ENCODE peak calls at places on chromosomes 4 and X, in eight cellular contexts. N, E, W, J, M, I, Q and U are unnamed samples. For H3K4me1 and H3K36me3, the result is how much of the 10 kb centered on the place peaks cover.

GRCh38 chrX:97306771-97307470 is 423.2 kb downstream of the RPA4 start:
- DNase-seq in N (no peak), E (no peak), W (no peak), J (no peak), M (no peak), I (no peak), Q (no peak), U (no peak)

GRCh38 chr4:75248770-75249467 is 265.3 kb downstream of the RCHY1 start:
- DNase-seq in N (no peak), E (no peak), W (no peak), J (no peak), M (no peak), I (no peak), Q (no peak), U (peak)

GRCh38 chr4:169099775-169100180 is 89.7 kb upstream of the CBR4 start:
- DNase-seq in N (no peak), E (no peak), W (no peak), J (no peak), M (no peak), I (no peak), Q (no peak), U (no peak)

GRCh38 chrX:8849945-8850344 is 48.8 kb upstream of the FAM9A start:
- DNase-seq in N (no peak), E (no peak), W (no peak), J (no peak), M (no peak), I (no peak), Q (no peak), U (no peak)

GRCh38 chr4:153205757-153206156 is 1.5 kb downstream of the TRIM2 start:
- DNase-seq in N (peak), E (peak), W (no peak), J (peak), M (peak), I (peak), Q (no peak), U (peak)

GRCh38 chr4:103032575-103032974 is 13.1 kb upstream of the SLC9B1 start:
- DNase-seq in N (peak), E (peak), W (no peak), J (no peak), M (peak), I (no peak), Q (no peak), U (peak)

GRCh38 chrX:13703589-13703988 is 14.7 kb downstream of the RAB9A start:
- DNase-seq in N (no peak), E (no peak), W (no peak), J (no peak), M (no peak), I (no peak), Q (no peak), U (no peak)

GRCh38 chr4:6195602-6196319 is 4.6 kb downstream of the JAKMIP1 start:
- DNase-seq in N (no peak), E (no peak), W (no peak), J (no peak), M (no peak), I (no peak), Q (no peak), U (no peak)

GRCh38 chr4:166502660-166503059 is 629.6 kb downstream of the TLL1 start:
- DNase-seq in N (no peak), E (no peak), W (no peak), J (no peak), M (no peak), I (no peak), Q (no peak), U (no peak)

GRCh38 chr4:176838611-176839411 is 46.1 kb upstream of the VEGFC start:
- DNase-seq in N (no peak), E (no peak), W (no peak), J (no peak), M (no peak), I (no peak), Q (no peak), U (no peak)

GRCh38 chr4:27010334-27010940 is 149.8 kb downstream of the STIM2 start:
- DNase-seq in N (peak), E (peak), W (peak), J (peak), M (peak), I (peak), Q (peak), U (peak)

GRCh38 chr4:78310056-78310731 is 241.4 kb upstream of the ANXA3 start:
- DNase-seq in N (no peak), E (no peak), W (no peak), J (no peak), M (no peak), I (no peak), Q (no peak), U (no peak)

GRCh38 chr4:131638776-131639175 is 1510.3 kb upstream of the PCDH10 start:
- DNase-seq in N (no peak), E (no peak), W (no peak), J (no peak), M (no peak), I (no peak), Q (no peak), U (no peak)

GRCh38 chr4:131632877-131633276 is 1516.2 kb upstream of the PCDH10 start:
- DNase-seq in N (no peak), E (no peak), W (no peak), J (no peak), M (no peak), I (no peak), Q (no peak), U (no peak)

DNA sequence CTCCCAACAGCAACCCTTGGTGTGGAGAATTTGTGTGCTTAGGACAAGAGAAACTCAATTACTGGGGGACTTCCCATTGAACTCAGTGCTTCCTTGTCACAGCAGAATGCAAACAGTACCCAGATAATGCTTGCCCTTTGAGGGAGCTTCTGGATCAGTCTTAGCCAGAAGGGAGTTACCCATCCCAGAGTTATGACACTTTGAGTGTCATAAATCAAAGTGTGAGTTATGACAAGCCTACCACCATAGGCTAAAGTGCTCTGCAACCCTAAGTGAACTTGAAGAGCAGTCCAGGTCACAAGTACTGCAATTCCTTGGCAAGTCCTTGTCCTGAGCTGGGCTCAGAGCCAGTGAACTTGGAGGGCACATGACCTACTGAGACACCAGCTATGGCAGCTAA is 1513.9 kb upstream of the PCDH10 start:
- DNase-seq in N (no peak), E (no peak), W (no peak), J (no peak), M (no peak), I (no peak), Q (no peak), U (no peak)
- H3K27ac ChIP-seq in N (no peak), E (no peak), W (no peak), J (no peak), M (no peak), I (no peak), Q (no peak), U (no peak)

GRCh38 chrX:25860322-25860721 is 277.8 kb upstream of the MAGEB18 start:
- DNase-seq in N (no peak), E (no peak), W (no peak), J (no peak), M (no peak), I (no peak), Q (peak), U (no peak)

GRCh38 chrX:25853002-25853479 is 285.1 kb upstream of the MAGEB18 start:
- DNase-seq in N (no peak), E (no peak), W (no peak), J (no peak), M (no peak), I (no peak), Q (no peak), U (no peak)

GRCh38 chrX:25858273-25858880 is 279.8 kb upstream of the MAGEB18 start:
- DNase-seq in N (no peak), E (no peak), W (no peak), J (no peak), M (no peak), I (no peak), Q (no peak), U (no peak)
- H3K4me1 ChIP-seq in N (under half), E (under half), W (under half), J (under half), M (under half), I (under half), Q (under half), U (under half)

GRCh38 chrX:21990812-21991211 is 41.3 kb upstream of the PHEX start:
- DNase-seq in N (no peak), E (no peak), W (no peak), J (no peak), M (no peak), I (no peak), Q (no peak), U (no peak)
- H3K36me3 ChIP-seq in N (under half), E (under half), W (under half), J (under half), M (under half), I (under half), Q (under half), U (under half)

DNA sequence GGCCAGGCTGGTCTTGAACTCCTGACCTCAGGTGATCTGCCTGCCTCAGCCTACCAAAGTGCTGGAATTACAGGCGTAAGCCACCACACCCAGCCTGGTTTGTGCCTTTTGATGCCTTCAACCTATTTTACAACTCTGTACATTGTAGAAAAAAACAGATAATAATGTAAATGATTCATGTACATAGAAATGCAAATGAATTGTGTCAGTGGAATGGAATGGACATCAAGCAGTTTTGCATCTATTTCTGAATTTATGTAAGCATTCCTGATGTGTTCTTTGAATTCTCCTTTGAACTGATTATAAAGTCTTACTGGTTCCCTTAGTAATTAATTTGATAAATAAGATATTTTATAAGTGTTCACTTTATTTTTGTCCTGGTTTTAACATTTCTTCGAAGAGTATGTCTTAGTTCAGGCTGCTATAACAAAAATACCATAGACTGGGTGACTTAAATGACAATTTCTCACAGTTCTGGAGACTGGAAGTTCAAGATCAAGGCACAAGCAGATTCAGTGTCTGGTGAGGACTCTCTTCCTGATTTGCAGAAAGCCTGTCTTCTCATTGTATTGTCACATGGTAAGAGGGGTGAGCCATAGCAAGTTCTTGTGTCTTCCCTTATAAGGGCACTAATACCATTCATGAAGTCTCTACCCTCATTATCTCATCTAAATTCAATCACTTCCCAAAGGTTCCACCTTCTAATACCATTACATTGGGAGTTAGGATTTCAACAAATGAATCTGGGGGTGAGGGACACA is 162.2 kb upstream of the S100G start:
- DNase-seq in N (no peak), E (no peak), W (no peak), J (no peak), M (no peak), I (no peak), Q (no peak), U (no peak)
- H3K27ac ChIP-seq in N (no peak), E (no peak), W (no peak), J (no peak), M (no peak), I (no peak), Q (no peak), U (no peak)

DNA sequence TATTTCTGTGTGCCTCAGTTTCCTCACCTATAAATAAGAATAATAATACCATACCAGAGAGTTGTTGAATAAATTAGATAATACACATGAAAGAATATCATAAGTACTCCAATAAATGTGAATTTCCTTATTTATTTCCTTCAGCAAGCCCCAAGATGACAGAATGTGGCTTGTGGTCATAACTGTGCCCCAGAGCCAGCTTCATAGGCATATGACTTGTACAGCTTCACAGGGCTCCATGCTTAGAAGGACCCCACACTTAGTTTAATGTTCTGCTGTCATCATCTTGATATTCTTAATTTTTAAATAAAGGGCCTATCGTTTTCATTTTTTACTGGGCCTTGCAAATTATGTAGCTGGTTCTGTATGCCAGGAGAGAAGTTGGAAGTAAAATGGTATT is 25.3 kb downstream of the VSIG4 start:
- DNase-seq in N (no peak), E (no peak), W (no peak), J (no peak), M (no peak), I (no peak), Q (no peak), U (no peak)
- H3K4me1 ChIP-seq in N (under half), E (under half), W (under half), J (under half), M (under half), I (under half), Q (under half), U (under half)

GRCh38 chr4:3112241-3112978 is 37.9 kb downstream of the HTT start:
- DNase-seq in N (no peak), E (no peak), W (no peak), J (no peak), M (no peak), I (no peak), Q (no peak), U (no peak)

GRCh38 chr4:3106339-3107186 is 32.1 kb downstream of the HTT start:
- DNase-seq in N (peak), E (peak), W (peak), J (peak), M (peak), I (peak), Q (peak), U (peak)

GRCh38 chr4:3107271-3108185 is 33.0 kb downstream of the HTT start:
- DNase-seq in N (no peak), E (no peak), W (no peak), J (no peak), M (no peak), I (no peak), Q (peak), U (no peak)

GRCh38 chr4:3111461-3111860 is 37.0 kb downstream of the HTT start:
- DNase-seq in N (peak), E (no peak), W (no peak), J (no peak), M (no peak), I (no peak), Q (no peak), U (no peak)

GRCh38 chr4:3108211-3108610 is 33.7 kb downstream of the HTT start:
- DNase-seq in N (no peak), E (no peak), W (no peak), J (no peak), M (no peak), I (no peak), Q (no peak), U (no peak)
- H3K36me3 ChIP-seq in N (half or more), E (under half), W (under half), J (under half), M (under half), I (under half), Q (half or more), U (under half)

GRCh38 chr4:137541866-137542648 is 9.8 kb upstream of the PCDH18 start:
- DNase-seq in N (no peak), E (no peak), W (no peak), J (no peak), M (no peak), I (no peak), Q (no peak), U (no peak)

GRCh38 chr4:137541181-137541580 is 8.9 kb upstream of the PCDH18 start:
- DNase-seq in N (no peak), E (no peak), W (no peak), J (no peak), M (no peak), I (no peak), Q (no peak), U (no peak)

GRCh38 chr4:137543198-137543597 is 10.9 kb upstream of the PCDH18 start:
- DNase-seq in N (peak), E (no peak), W (no peak), J (no peak), M (no peak), I (no peak), Q (no peak), U (no peak)

GRCh38 chr4:137543650-137544049 is 11.4 kb upstream of the PCDH18 start:
- DNase-seq in N (no peak), E (no peak), W (no peak), J (no peak), M (no peak), I (no peak), Q (no peak), U (no peak)

GRCh38 chr4:137545461-137545861 is 13.2 kb upstream of the PCDH18 start:
- DNase-seq in N (no peak), E (no peak), W (no peak), J (no peak), M (no peak), I (no peak), Q (no peak), U (no peak)
- H3K27ac ChIP-seq in N (peak), E (peak), W (no peak), J (no peak), M (no peak), I (peak), Q (no peak), U (no peak)